ENCODE peak calls at places on chromosomes 3 and 15, in seven cellular contexts. O, K, Q, D, C, W and Y are unnamed samples.

GRCh38 chr3:195578565-195578964 is 5.2 kb downstream of the APOD start:
- DNase-seq in W (no peak), D (no peak), K (no peak), C (no peak), O (no peak), Q (no peak), Y (no peak)

GRCh38 chr3:187319699-187320302 is 28.3 kb upstream of the MASP1 start:
- DNase-seq in Q (peak; percentile 94), C (peak; percentile 75), O (peak; percentile 16), W (no peak), D (peak; percentile 57), K (peak; percentile 63), Y (peak; percentile 70)

GRCh38 chr3:101300073-101300472 is 20.3 kb downstream of the IMPG2 start:
- DNase-seq in D (no peak), K (no peak), W (no peak), C (no peak), O (no peak), Q (no peak), Y (no peak)

GRCh38 chr15:39159833-39160232 is 421.0 kb upstream of the THBS1 start:
- DNase-seq in Q (no peak), C (no peak), K (no peak), W (no peak), O (no peak), D (no peak), Y (no peak)

GRCh38 chr15:68493629-68494028 is 61.7 kb upstream of the ITGA11 start:
- DNase-seq in W (no peak), D (no peak), K (no peak), Q (no peak), C (no peak), O (no peak), Y (no peak)

GRCh38 chr3:108830991-108831390 is 8.4 kb downstream of the TRAT1 start:
- DNase-seq in D (no peak), K (no peak), Q (no peak), O (no peak), W (no peak), C (no peak), Y (no peak)

GRCh38 chr15:33019354-33019981 is 175.0 kb downstream of the FMN1 start:
- DNase-seq in C (no peak), O (no peak), K (no peak), Q (no peak), W (no peak), D (no peak), Y (no peak)

GRCh38 chr3:187976361-187976900 is 177.5 kb upstream of the LPP start:
- DNase-seq in K (no peak), D (peak; percentile 54), W (no peak), C (no peak), O (peak; percentile 10), Q (peak; percentile 30), Y (peak; percentile 35)

GRCh38 chr15:89999676-90000174 is 1.4 kb upstream of the ZNF710 start:
- DNase-seq in O (no peak), W (no peak), Q (peak; percentile 42), D (no peak), C (no peak), K (peak; percentile 62), Y (no peak)

GRCh38 chr3:35670408-35670807 is 31.1 kb downstream of the ARPP21 start:
- DNase-seq in Q (peak; percentile 86), D (no peak), C (no peak), W (no peak), O (no peak), K (no peak), Y (no peak)

GRCh38 chr3:112813723-112814171 is 32.9 kb downstream of the CD200R1L start:
- DNase-seq in D (no peak), K (peak; percentile 99), Q (peak; percentile 76), C (peak; percentile 22), W (no peak), O (no peak), Y (no peak)

GRCh38 chr15:67869700-67870099 is 29.9 kb upstream of the RNU6-1 start:
- DNase-seq in K (no peak), O (no peak), C (no peak), Q (no peak), D (peak; percentile 6), W (no peak), Y (no peak)

GRCh38 chr15:65791335-65792129 is 561 bp downstream of the DENND4A start:
- DNase-seq in W (peak; percentile 48), Q (peak; percentile 84), D (peak; percentile 56), K (peak; percentile 49), O (no peak), C (peak; percentile 67), Y (peak; percentile 73)

GRCh38 chr15:65533057-65533752 is 2.9 kb downstream of the HACD3 start:
- DNase-seq in O (no peak), D (no peak), Q (no peak), W (no peak), K (no peak), C (no peak), Y (no peak)

GRCh38 chr3:29514912-29515311 is 234.0 kb downstream of the RBMS3 start:
- DNase-seq in D (no peak), O (no peak), K (peak; percentile 60), C (no peak), Q (no peak), W (no peak), Y (no peak)

GRCh38 chr3:194824676-194825075 is 139.0 kb downstream of the FAM43A start:
- DNase-seq in K (no peak), D (no peak), Q (no peak), O (no peak), C (peak; percentile 65), W (no peak), Y (no peak)

GRCh38 chr3:184773341-184774186 is 38.4 kb upstream of the VPS8 start:
- DNase-seq in O (no peak), C (peak; percentile 31), D (no peak), Q (peak; percentile 21), W (no peak), K (no peak), Y (peak; percentile 24)

GRCh38 chr15:49361370-49361769 is 61.7 kb upstream of the FGF7 start:
- DNase-seq in K (no peak), O (no peak), Q (no peak), C (no peak), W (no peak), D (no peak), Y (no peak)